ENCODE peak calls at places on chromosomes 3 and 15, in seven cellular contexts. D, H, J, I, N, P and G are unnamed samples.

GRCh38 chr3:94101860-94102259 is 39.0 kb downstream of the NSUN3 start:
- DNase-seq in D (no peak), N (no peak), I (no peak), H (no peak), J (peak; percentile 18), P (no peak), G (no peak)

GRCh38 chr3:112858410-112859069 is 11.9 kb upstream of the CD200R1L start:
- DNase-seq in P (no peak), D (no peak), I (no peak), J (peak; percentile 18), N (peak; percentile 21), H (no peak), G (no peak)

GRCh38 chr3:48301814-48302194 is 31.7 kb downstream of the SPINK8 start:
- DNase-seq in N (peak; percentile 1), H (peak; percentile 21), I (peak; percentile 0), P (no peak), D (no peak), J (peak; percentile 50), G (no peak)

GRCh38 chr3:185820973-185821758 is 3.7 kb downstream of the IGF2BP2 start:
- DNase-seq in H (no peak), I (no peak), P (no peak), J (peak; percentile 78), N (peak; percentile 72), D (no peak), G (no peak)

GRCh38 chr3:192449036-192449435 is 278.3 kb downstream of the FGF12 start:
- DNase-seq in D (no peak), H (no peak), J (peak; percentile 17), I (no peak), P (no peak), N (no peak), G (no peak)

GRCh38 chr3:12440927-12441326 is 43.4 kb upstream of the TSEN2 start:
- DNase-seq in N (peak; percentile 33), J (no peak), P (no peak), I (no peak), D (no peak), H (peak; percentile 73), G (no peak)

GRCh38 chr3:176896640-176897039 is 300.6 kb downstream of the TBL1XR1 start:
- DNase-seq in D (no peak), P (no peak), H (no peak), J (no peak), N (no peak), I (no peak), G (no peak)

GRCh38 chr3:52524752-52525661 is 8.7 kb downstream of the NT5DC2 start:
- DNase-seq in N (peak; percentile 40), D (no peak), J (no peak), H (no peak), P (peak; percentile 6), I (no peak), G (no peak)

GRCh38 chr3:4030567-4030966 is 231.3 kb downstream of the LRRN1 start:
- DNase-seq in P (no peak), I (no peak), D (no peak), H (no peak), N (no peak), J (no peak), G (no peak)

GRCh38 chr15:96362759-96363678 is 32.5 kb downstream of the NR2F2 start:
- DNase-seq in H (no peak), P (peak; percentile 71), J (no peak), N (no peak), D (peak; percentile 34), I (no peak), G (no peak)

GRCh38 chr15:60899322-60899966 is 329.7 kb downstream of the RORA start:
- DNase-seq in I (no peak), P (no peak), D (no peak), H (no peak), N (no peak), J (no peak), G (no peak)

GRCh38 chr3:36648241-36649034 is 115.9 kb downstream of the DCLK3 start:
- DNase-seq in I (no peak), H (no peak), P (no peak), D (no peak), J (peak; percentile 81), N (peak; percentile 91), G (no peak)

GRCh38 chr3:71521940-71522876 is 61.3 kb downstream of the FOXP1 start:
- DNase-seq in D (no peak), P (no peak), N (no peak), I (no peak), H (no peak), J (no peak), G (no peak)
- TF ChIP-seq CTCF in D (no peak), P (no peak), N (no peak), I (no peak), H (no peak), J (no peak), G (no peak)

GRCh38 chr3:148532774-148533173 is 164.9 kb upstream of the AGTR1 start:
- DNase-seq in J (no peak), I (no peak), H (no peak), D (no peak), N (no peak), P (no peak), G (no peak)
- TF ChIP-seq CTCF in J (no peak), I (no peak), H (no peak), D (no peak), N (no peak), P (no peak), G (no peak)

DNA sequence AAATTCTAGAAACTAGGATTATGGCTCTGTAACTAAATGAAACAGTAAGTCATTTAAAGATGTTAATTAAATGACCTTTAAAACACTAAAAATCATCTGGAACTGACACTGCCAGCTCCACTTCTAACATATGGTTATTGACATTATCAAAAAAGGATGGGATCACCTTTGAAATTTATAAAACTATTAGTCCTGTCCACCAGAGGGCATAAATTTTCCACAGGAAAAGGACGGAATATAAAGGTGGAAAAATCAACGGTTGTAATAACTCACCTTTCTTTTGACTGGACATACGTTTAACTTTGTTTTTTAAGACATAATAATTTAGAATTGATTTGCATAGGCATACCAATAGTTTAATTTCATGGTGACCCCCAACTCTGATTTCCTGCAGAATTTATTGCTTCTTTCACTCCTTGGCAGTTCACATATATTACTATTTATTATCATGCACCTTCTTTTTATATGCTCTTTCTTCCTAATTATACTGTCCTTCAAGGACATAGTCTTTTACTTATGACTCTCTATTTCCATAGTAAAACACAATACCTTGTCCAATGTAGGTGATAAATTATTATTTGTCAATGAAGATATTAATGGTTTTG is 345.7 kb downstream of the CADM2 start:
- DNase-seq in D (no peak), P (no peak), H (no peak), J (peak; percentile 28), I (no peak), N (no peak), G (no peak)
- TF ChIP-seq CTCF in D (peak; percentile 74), P (peak; percentile 14), H (no peak), J (peak; percentile 25), I (no peak), N (peak; percentile 29), G (no peak)

GRCh38 chr3:65060904-65061303 is 373.1 kb upstream of the ADAMTS9 start:
- DNase-seq in H (no peak), N (no peak), P (no peak), I (no peak), D (no peak), J (no peak), G (no peak)
- TF ChIP-seq CTCF in H (no peak), N (peak; percentile 1), P (no peak), I (no peak), D (peak; percentile 25), J (no peak), G (no peak)